ENCODE peak calls at places on chromosomes 5 and 9, in nine cellular contexts. One of them, this sample, is unnamed.

GRCh38 chr9:127803507-127804352 is 1.0 kb downstream of the FPGS start:
- DNase-seq in A549: peak
- DNase-seq in astrocyte: no peak
- DNase-seq in heart left ventricle: no peak
- DNase-seq in neural crest cell: no peak
- DNase-seq in right atrium auricular region: no peak
- DNase-seq in astrocyte of the spinal cord: peak
- DNase-seq in gastrocnemius medialis: peak
- DNase-seq in BE2C: no peak
- DNase-seq in this sample: peak

GRCh38 chr5:5182508-5183191 is 42.5 kb downstream of the ADAMTS16 start:
- DNase-seq in A549: no peak
- DNase-seq in astrocyte: peak
- DNase-seq in heart left ventricle: no peak
- DNase-seq in neural crest cell: no peak
- DNase-seq in right atrium auricular region: no peak
- DNase-seq in astrocyte of the spinal cord: no peak
- DNase-seq in gastrocnemius medialis: no peak
- DNase-seq in BE2C: no peak
- DNase-seq in this sample: no peak

GRCh38 chr5:78961743-78962142 is 23.4 kb downstream of the ARSB start:
- DNase-seq in A549: no peak
- DNase-seq in astrocyte: peak
- DNase-seq in heart left ventricle: no peak
- DNase-seq in neural crest cell: no peak
- DNase-seq in right atrium auricular region: no peak
- DNase-seq in astrocyte of the spinal cord: no peak
- DNase-seq in gastrocnemius medialis: no peak
- DNase-seq in BE2C: no peak
- DNase-seq in this sample: no peak

GRCh38 chr5:140114341-140115185 is 654 bp downstream of the PURA start:
- DNase-seq in A549: peak
- DNase-seq in astrocyte: peak
- DNase-seq in heart left ventricle: peak
- DNase-seq in neural crest cell: peak
- DNase-seq in right atrium auricular region: peak
- DNase-seq in astrocyte of the spinal cord: peak
- DNase-seq in gastrocnemius medialis: peak
- DNase-seq in BE2C: peak
- DNase-seq in this sample: peak

GRCh38 chr5:119328753-119329602 is 26.8 kb upstream of the TNFAIP8 start:
- DNase-seq in A549: no peak
- DNase-seq in astrocyte: peak
- DNase-seq in heart left ventricle: no peak
- DNase-seq in neural crest cell: no peak
- DNase-seq in right atrium auricular region: no peak
- DNase-seq in astrocyte of the spinal cord: peak
- DNase-seq in gastrocnemius medialis: no peak
- DNase-seq in BE2C: no peak
- DNase-seq in this sample: peak

GRCh38 chr9:105694320-105694847 is at the start of gene TMEM38B:
- DNase-seq in A549: peak
- DNase-seq in astrocyte: peak
- DNase-seq in heart left ventricle: peak
- DNase-seq in neural crest cell: peak
- DNase-seq in right atrium auricular region: peak
- DNase-seq in astrocyte of the spinal cord: peak
- DNase-seq in gastrocnemius medialis: peak
- DNase-seq in BE2C: peak
- DNase-seq in this sample: peak

GRCh38 chr5:117463836-117464235 is 889.2 kb upstream of the SEMA6A start:
- DNase-seq in A549: no peak
- DNase-seq in astrocyte: no peak
- DNase-seq in heart left ventricle: no peak
- DNase-seq in neural crest cell: no peak
- DNase-seq in right atrium auricular region: no peak
- DNase-seq in astrocyte of the spinal cord: no peak
- DNase-seq in gastrocnemius medialis: no peak
- DNase-seq in BE2C: no peak
- DNase-seq in this sample: peak

GRCh38 chr9:98530806-98531386 is 177.8 kb downstream of the GABBR2 start:
- DNase-seq in A549: no peak
- DNase-seq in astrocyte: no peak
- DNase-seq in heart left ventricle: no peak
- DNase-seq in neural crest cell: no peak
- DNase-seq in right atrium auricular region: no peak
- DNase-seq in astrocyte of the spinal cord: no peak
- DNase-seq in gastrocnemius medialis: no peak
- DNase-seq in BE2C: no peak
- DNase-seq in this sample: no peak

GRCh38 chr5:66661149-66661548 is 65.0 kb downstream of the MAST4 start:
- DNase-seq in A549: no peak
- DNase-seq in astrocyte: peak
- DNase-seq in heart left ventricle: peak
- DNase-seq in neural crest cell: no peak
- DNase-seq in right atrium auricular region: no peak
- DNase-seq in astrocyte of the spinal cord: peak
- DNase-seq in gastrocnemius medialis: peak
- DNase-seq in BE2C: peak
- DNase-seq in this sample: peak

GRCh38 chr5:135386886-135387628 is 12.0 kb downstream of the MACROH2A1 start:
- DNase-seq in A549: peak
- DNase-seq in astrocyte: peak
- DNase-seq in heart left ventricle: peak
- DNase-seq in neural crest cell: no peak
- DNase-seq in right atrium auricular region: no peak
- DNase-seq in astrocyte of the spinal cord: peak
- DNase-seq in gastrocnemius medialis: peak
- DNase-seq in BE2C: no peak
- DNase-seq in this sample: peak

GRCh38 chr5:104429911-104430310 is 867.3 kb upstream of the NUDT12 start:
- DNase-seq in A549: no peak
- DNase-seq in astrocyte: no peak
- DNase-seq in heart left ventricle: no peak
- DNase-seq in neural crest cell: no peak
- DNase-seq in right atrium auricular region: no peak
- DNase-seq in astrocyte of the spinal cord: no peak
- DNase-seq in gastrocnemius medialis: no peak
- DNase-seq in BE2C: no peak
- DNase-seq in this sample: no peak

GRCh38 chr5:77080905-77081304 is 6.2 kb downstream of the ZBED3 start:
- DNase-seq in A549: no peak
- DNase-seq in astrocyte: no peak
- DNase-seq in heart left ventricle: no peak
- DNase-seq in neural crest cell: no peak
- DNase-seq in right atrium auricular region: no peak
- DNase-seq in astrocyte of the spinal cord: no peak
- DNase-seq in gastrocnemius medialis: no peak
- DNase-seq in BE2C: no peak
- DNase-seq in this sample: no peak

GRCh38 chr9:88880194-88880593 is 111.1 kb upstream of the S1PR3 start:
- DNase-seq in A549: no peak
- DNase-seq in astrocyte: no peak
- DNase-seq in heart left ventricle: no peak
- DNase-seq in neural crest cell: no peak
- DNase-seq in right atrium auricular region: no peak
- DNase-seq in astrocyte of the spinal cord: no peak
- DNase-seq in gastrocnemius medialis: no peak
- DNase-seq in BE2C: no peak
- DNase-seq in this sample: no peak

GRCh38 chr5:132270706-132271105 is 13.2 kb downstream of the PDLIM4 start:
- DNase-seq in A549: no peak
- DNase-seq in astrocyte: no peak
- DNase-seq in heart left ventricle: no peak
- DNase-seq in neural crest cell: no peak
- DNase-seq in right atrium auricular region: peak
- DNase-seq in astrocyte of the spinal cord: no peak
- DNase-seq in gastrocnemius medialis: no peak
- DNase-seq in BE2C: no peak
- DNase-seq in this sample: no peak

GRCh38 chr9:121059998-121060636 is 10.0 kb upstream of the C5 start:
- DNase-seq in A549: peak
- DNase-seq in astrocyte: peak
- DNase-seq in heart left ventricle: no peak
- DNase-seq in neural crest cell: peak
- DNase-seq in right atrium auricular region: no peak
- DNase-seq in astrocyte of the spinal cord: peak
- DNase-seq in gastrocnemius medialis: no peak
- DNase-seq in BE2C: peak
- DNase-seq in this sample: peak

GRCh38 chr9:134007150-134007549 is 15.0 kb upstream of the VAV2 start:
- DNase-seq in A549: no peak
- DNase-seq in astrocyte: no peak
- DNase-seq in heart left ventricle: no peak
- DNase-seq in neural crest cell: no peak
- DNase-seq in right atrium auricular region: no peak
- DNase-seq in astrocyte of the spinal cord: no peak
- DNase-seq in gastrocnemius medialis: no peak
- DNase-seq in BE2C: peak
- DNase-seq in this sample: no peak

GRCh38 chr5:7745882-7746735 is 104.8 kb downstream of the CFAP90 start:
- DNase-seq in A549: peak
- DNase-seq in astrocyte: peak
- DNase-seq in heart left ventricle: peak
- DNase-seq in neural crest cell: peak
- DNase-seq in right atrium auricular region: peak
- DNase-seq in astrocyte of the spinal cord: peak
- DNase-seq in gastrocnemius medialis: peak
- DNase-seq in BE2C: peak
- DNase-seq in this sample: peak

GRCh38 chr9:75956161-75956560 is 65.7 kb downstream of the PCSK5 start:
- DNase-seq in A549: no peak
- DNase-seq in astrocyte: no peak
- DNase-seq in heart left ventricle: no peak
- DNase-seq in neural crest cell: no peak
- DNase-seq in right atrium auricular region: no peak
- DNase-seq in astrocyte of the spinal cord: no peak
- DNase-seq in gastrocnemius medialis: no peak
- DNase-seq in BE2C: no peak
- DNase-seq in this sample: no peak

GRCh38 chr9:132003904-132004303 is 75.8 kb downstream of the MED27 start:
- DNase-seq in A549: no peak
- DNase-seq in astrocyte: no peak
- DNase-seq in heart left ventricle: no peak
- DNase-seq in neural crest cell: no peak
- DNase-seq in right atrium auricular region: no peak
- DNase-seq in astrocyte of the spinal cord: no peak
- DNase-seq in gastrocnemius medialis: no peak
- DNase-seq in BE2C: peak
- DNase-seq in this sample: no peak

GRCh38 chr5:146640285-146640896 is 124.4 kb upstream of the GPR151 start:
- DNase-seq in A549: no peak
- DNase-seq in astrocyte: no peak
- DNase-seq in heart left ventricle: no peak
- DNase-seq in neural crest cell: no peak
- DNase-seq in right atrium auricular region: no peak
- DNase-seq in astrocyte of the spinal cord: peak
- DNase-seq in gastrocnemius medialis: no peak
- DNase-seq in BE2C: no peak
- DNase-seq in this sample: no peak

GRCh38 chr9:113513541-113513940 is 50.0 kb downstream of the RGS3 start:
- DNase-seq in A549: no peak
- DNase-seq in astrocyte: no peak
- DNase-seq in heart left ventricle: no peak
- DNase-seq in neural crest cell: no peak
- DNase-seq in right atrium auricular region: no peak
- DNase-seq in astrocyte of the spinal cord: no peak
- DNase-seq in gastrocnemius medialis: no peak
- DNase-seq in BE2C: no peak
- DNase-seq in this sample: no peak

GRCh38 chr5:157520911-157521703 is 54.5 kb downstream of the ADAM19 start:
- DNase-seq in A549: peak
- DNase-seq in astrocyte: peak
- DNase-seq in heart left ventricle: peak
- DNase-seq in neural crest cell: no peak
- DNase-seq in right atrium auricular region: peak
- DNase-seq in astrocyte of the spinal cord: no peak
- DNase-seq in gastrocnemius medialis: no peak
- DNase-seq in BE2C: no peak
- DNase-seq in this sample: peak

GRCh38 chr9:116213673-116214047 is 60.1 kb downstream of the PAPPA start:
- DNase-seq in A549: no peak
- DNase-seq in astrocyte: peak
- DNase-seq in heart left ventricle: no peak
- DNase-seq in neural crest cell: no peak
- DNase-seq in right atrium auricular region: no peak
- DNase-seq in astrocyte of the spinal cord: no peak
- DNase-seq in gastrocnemius medialis: no peak
- DNase-seq in BE2C: no peak
- DNase-seq in this sample: no peak

GRCh38 chr9:101738566-101739183 is at the start of gene GRIN3A:
- DNase-seq in A549: peak
- DNase-seq in astrocyte: no peak
- DNase-seq in heart left ventricle: peak
- DNase-seq in neural crest cell: peak
- DNase-seq in right atrium auricular region: no peak
- DNase-seq in astrocyte of the spinal cord: no peak
- DNase-seq in gastrocnemius medialis: no peak
- DNase-seq in BE2C: peak
- DNase-seq in this sample: no peak
- TF ChIP-seq CTCF in A549: no peak
- TF ChIP-seq CTCF in astrocyte: no peak
- TF ChIP-seq CTCF in heart left ventricle: no peak
- TF ChIP-seq CTCF in neural crest cell: peak
- TF ChIP-seq CTCF in right atrium auricular region: no peak
- TF ChIP-seq CTCF in astrocyte of the spinal cord: no peak
- TF ChIP-seq CTCF in gastrocnemius medialis: no peak
- TF ChIP-seq CTCF in BE2C: peak
- TF ChIP-seq CTCF in this sample: no peak

GRCh38 chr5:11177993-11178711 is 417.1 kb upstream of the DAP start:
- DNase-seq in A549: no peak
- DNase-seq in astrocyte: peak
- DNase-seq in heart left ventricle: no peak
- DNase-seq in neural crest cell: no peak
- DNase-seq in right atrium auricular region: no peak
- DNase-seq in astrocyte of the spinal cord: no peak
- DNase-seq in gastrocnemius medialis: no peak
- DNase-seq in BE2C: no peak
- DNase-seq in this sample: no peak
- TF ChIP-seq CTCF in A549: no peak
- TF ChIP-seq CTCF in astrocyte: no peak
- TF ChIP-seq CTCF in heart left ventricle: no peak
- TF ChIP-seq CTCF in neural crest cell: no peak
- TF ChIP-seq CTCF in right atrium auricular region: no peak
- TF ChIP-seq CTCF in astrocyte of the spinal cord: no peak
- TF ChIP-seq CTCF in gastrocnemius medialis: no peak
- TF ChIP-seq CTCF in BE2C: no peak
- TF ChIP-seq CTCF in this sample: no peak

GRCh38 chr5:77957-78804 is 13.8 kb upstream of the PLEKHG4B start:
- DNase-seq in A549: peak
- DNase-seq in astrocyte: peak
- DNase-seq in heart left ventricle: peak
- DNase-seq in neural crest cell: no peak
- DNase-seq in right atrium auricular region: no peak
- DNase-seq in astrocyte of the spinal cord: peak
- DNase-seq in gastrocnemius medialis: no peak
- DNase-seq in BE2C: peak
- DNase-seq in this sample: peak
- TF ChIP-seq CTCF in A549: peak
- TF ChIP-seq CTCF in astrocyte: peak
- TF ChIP-seq CTCF in heart left ventricle: peak
- TF ChIP-seq CTCF in neural crest cell: peak
- TF ChIP-seq CTCF in right atrium auricular region: no peak
- TF ChIP-seq CTCF in astrocyte of the spinal cord: peak
- TF ChIP-seq CTCF in gastrocnemius medialis: no peak
- TF ChIP-seq CTCF in BE2C: peak
- TF ChIP-seq CTCF in this sample: peak

GRCh38 chr5:73152411-73153388 is 20.3 kb upstream of the TMEM174 start:
- DNase-seq in A549: no peak
- DNase-seq in astrocyte: no peak
- DNase-seq in heart left ventricle: no peak
- DNase-seq in neural crest cell: no peak
- DNase-seq in right atrium auricular region: no peak
- DNase-seq in astrocyte of the spinal cord: no peak
- DNase-seq in gastrocnemius medialis: no peak
- DNase-seq in BE2C: no peak
- DNase-seq in this sample: no peak
- TF ChIP-seq CTCF in A549: no peak
- TF ChIP-seq CTCF in astrocyte: no peak
- TF ChIP-seq CTCF in heart left ventricle: no peak
- TF ChIP-seq CTCF in neural crest cell: no peak
- TF ChIP-seq CTCF in right atrium auricular region: no peak
- TF ChIP-seq CTCF in astrocyte of the spinal cord: no peak
- TF ChIP-seq CTCF in gastrocnemius medialis: no peak
- TF ChIP-seq CTCF in BE2C: no peak
- TF ChIP-seq CTCF in this sample: peak

This sample was measured in cardiac fibroblast.